ENCODE peak calls at places on chromosomes 13 and 19, in four cellular contexts. D is transverse colon, R is fibroblast of lung, Z is kidney. G is an unnamed sample.

GRCh38 chr19:2426661-2427322 is 594 bp downstream of the TIMM13 start:
- DNase-seq in D (peak; percentile 53), R (peak; percentile 20), Z (peak; percentile 87), G (peak; percentile 67)

GRCh38 chr13:19183676-19184075 is 2.1 kb upstream of the TUBA3C start:
- DNase-seq in D (no peak), R (no peak), Z (no peak), G (no peak)

GRCh38 chr13:106117035-106117434 is 418.4 kb downstream of the EFNB2 start:
- DNase-seq in D (no peak), R (peak; percentile 74), Z (no peak), G (no peak)

GRCh38 chr13:65217459-65217858 is 2012.7 kb downstream of the PCDH9 start:
- DNase-seq in D (no peak), R (no peak), Z (no peak), G (no peak)

GRCh38 chr19:17052439-17052838 is 22.8 kb downstream of the HAUS8 start:
- DNase-seq in D (peak; percentile 64), R (peak; percentile 44), Z (no peak), G (peak; percentile 48)

GRCh38 chr19:37977992-37978391 is 71.0 kb downstream of the SIPA1L3 start:
- DNase-seq in D (no peak), R (peak; percentile 98), Z (no peak), G (no peak)

GRCh38 chr13:104809483-104809882 is 1726.0 kb downstream of the EFNB2 start:
- DNase-seq in D (no peak), R (peak; percentile 45), Z (no peak), G (no peak)

GRCh38 chr19:6654347-6655310 is 15.3 kb downstream of the TNFSF14 start:
- DNase-seq in D (peak; percentile 42), R (no peak), Z (no peak), G (no peak)

GRCh38 chr19:16608290-16608704 is 19.7 kb downstream of the MED26 start:
- DNase-seq in D (peak; percentile 60), R (peak; percentile 78), Z (no peak), G (no peak)

GRCh38 chr13:20475927-20476691 is 49.5 kb downstream of the CRYL1 start:
- DNase-seq in D (peak; percentile 59), R (peak; percentile 35), Z (no peak), G (no peak)

GRCh38 chr13:21673592-21674270 is 2.9 kb downstream of the FGF9 start:
- DNase-seq in D (peak; percentile 60), R (peak; percentile 41), Z (peak; percentile 75), G (no peak)

GRCh38 chr13:26722321-26722720 is 38.3 kb downstream of the GPR12 start:
- DNase-seq in D (no peak), R (no peak), Z (no peak), G (no peak)

DNA sequence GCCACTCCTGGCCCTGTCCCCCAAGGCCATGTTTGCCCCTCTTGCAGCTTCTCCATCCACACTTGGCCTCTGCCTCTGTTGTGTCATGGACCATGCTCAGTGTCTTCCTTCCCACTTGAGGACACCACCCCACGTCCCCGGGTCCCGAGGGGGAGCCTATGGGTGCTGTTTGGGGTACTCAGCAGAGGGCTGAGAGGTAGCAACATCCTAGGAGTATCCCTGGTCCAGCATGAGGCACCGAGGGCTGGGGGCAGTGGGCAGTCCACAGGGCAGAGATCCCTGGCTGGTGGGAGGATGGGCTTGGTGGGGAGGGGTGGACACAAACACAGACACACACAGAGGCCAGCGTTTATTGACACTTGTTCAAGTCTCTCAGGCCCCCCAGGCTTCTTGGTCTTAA is 1.7 kb downstream of the COX7A1 start:
- DNase-seq in D (no peak), R (no peak), Z (no peak), G (no peak)
- H3K27ac ChIP-seq in D (peak overlapping the region; percentile 94), R (no peak overlapping the region), Z (peak overlapping the region; percentile 95), G (no peak overlapping the region)

DNA sequence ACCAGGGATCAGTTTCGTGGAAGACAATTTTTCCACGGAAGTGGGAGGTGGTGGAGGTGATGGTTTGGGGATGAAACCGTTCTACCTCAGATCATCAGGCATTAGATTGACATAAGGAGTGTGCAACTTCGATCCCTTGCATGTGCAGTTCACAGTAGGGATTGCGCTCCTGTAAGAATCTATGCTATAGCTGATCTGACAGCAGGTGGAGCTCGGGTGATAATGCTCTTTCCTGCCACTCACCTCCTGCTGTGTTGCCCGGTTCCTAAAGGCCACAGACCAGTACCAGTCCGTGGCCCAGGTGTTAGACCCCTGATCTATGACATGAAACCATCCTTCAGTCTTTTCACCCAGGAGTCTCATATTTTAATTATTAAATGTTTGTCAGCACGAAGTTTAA is 4.0 kb downstream of the ZNF302 start:
- DNase-seq in D (no peak), R (no peak), Z (no peak), G (no peak)
- H3K9me3 ChIP-seq in D (peaks cover 59% of the 10 kb centered on the region), R (no peaks in the 10 kb centered on the region), Z (peaks cover 55% of the 10 kb centered on the region), G (peaks cover 17% of the 10 kb centered on the region)

GRCh38 chr19:752652-753517 is 2.0 kb downstream of the MISP start:
- DNase-seq in D (peak; percentile 95), R (peak; percentile 84), Z (peak; percentile 94), G (no peak)
- H3K27ac ChIP-seq in D (peak overlapping the region; percentile 97), R (peak overlapping the region; percentile 92), Z (peak overlapping the region; percentile 59), G (peak overlapping the region; percentile 24)

DNA sequence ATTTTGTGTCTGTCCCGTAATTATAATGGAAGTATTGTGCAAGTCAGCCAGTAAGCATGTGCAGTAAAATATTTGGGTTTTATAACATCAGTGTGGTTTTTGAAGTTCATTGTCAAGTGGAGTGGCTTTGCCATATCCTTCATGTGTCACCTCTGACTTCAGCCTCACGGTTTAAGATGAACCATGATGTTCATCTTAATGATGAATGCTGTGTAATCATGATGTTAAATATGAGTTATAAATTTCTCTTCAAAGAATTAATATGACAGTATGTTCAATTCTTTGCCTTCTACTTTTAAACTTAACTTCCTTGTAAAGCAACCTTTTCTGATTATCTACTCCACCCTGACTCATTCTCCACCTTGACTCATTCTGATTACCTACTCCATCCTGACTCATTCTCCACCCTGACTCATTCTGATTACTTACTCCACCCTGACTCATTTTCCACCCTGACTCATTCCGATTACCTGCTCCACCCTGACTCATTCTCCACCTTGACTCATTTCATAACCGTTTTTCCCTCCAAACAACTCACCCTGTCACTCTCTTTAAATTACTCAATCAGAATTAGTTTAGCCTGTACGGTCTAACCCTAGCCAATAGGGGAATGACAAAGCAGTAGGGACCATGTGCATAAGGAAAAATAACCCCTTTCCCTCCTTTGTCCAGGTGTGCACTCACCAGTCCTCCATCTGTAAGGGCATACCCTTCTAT is 50.3 kb upstream of the ANKRD10 start:
- DNase-seq in D (no peak), R (peak; percentile 83), Z (no peak), G (no peak)
- H3K9me3 ChIP-seq in D (peaks cover 6% of the 10 kb centered on the region), R (no peaks in the 10 kb centered on the region), Z (peaks cover 19% of the 10 kb centered on the region), G (peaks cover 27% of the 10 kb centered on the region)

DNA sequence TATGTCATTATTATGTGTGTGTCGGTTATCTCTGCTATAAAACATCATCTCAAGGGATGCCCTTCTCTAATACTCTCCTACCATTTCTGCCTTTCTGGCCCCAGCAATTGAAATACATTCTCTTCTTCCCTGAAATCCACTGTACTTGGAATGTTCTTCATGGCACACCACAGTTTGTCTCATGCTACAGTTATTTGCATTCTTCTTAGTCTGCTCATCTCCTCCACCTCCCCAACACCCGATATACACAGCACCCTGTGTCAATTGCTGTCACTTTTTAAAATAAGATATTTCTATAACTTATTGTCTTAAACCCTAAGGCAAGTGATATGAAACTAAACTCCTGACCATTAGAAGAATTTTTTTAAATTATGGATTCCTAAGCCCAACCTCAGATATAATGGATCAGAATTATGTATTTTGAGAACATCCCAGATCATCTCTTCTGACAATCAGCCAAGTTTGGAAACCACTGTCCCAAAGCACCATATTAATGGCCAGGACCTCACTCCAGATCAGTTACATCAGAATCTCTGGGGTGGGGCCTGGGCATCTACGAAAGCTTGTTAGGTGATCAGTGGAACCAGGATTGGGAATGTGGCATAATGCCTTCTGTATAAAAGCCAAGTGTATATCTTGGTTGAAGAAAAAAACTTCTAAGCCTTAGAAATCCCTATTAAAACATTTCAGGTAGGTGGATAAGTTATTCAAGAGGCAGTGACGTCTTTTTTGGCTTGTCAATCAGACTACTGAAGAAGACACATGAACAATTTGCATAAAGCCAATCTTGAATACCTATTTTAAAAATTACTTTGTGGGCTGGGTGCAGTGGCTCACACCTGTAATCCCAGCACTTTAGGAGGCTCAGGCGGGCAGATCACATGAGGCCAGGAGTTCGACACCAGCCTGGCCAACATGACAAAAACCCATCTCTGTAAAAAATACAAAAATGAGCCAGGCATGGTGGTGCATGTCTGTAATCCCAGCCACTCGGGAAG is 30.0 kb upstream of the KBTBD7 start:
- DNase-seq in D (no peak), R (peak; percentile 87), Z (no peak), G (no peak)
- H3K27ac ChIP-seq in D (no peak overlapping the region), R (peak overlapping the region; percentile 2), Z (no peak overlapping the region), G (no peak overlapping the region)

GRCh38 chr19:48905664-48906063 is 5.6 kb downstream of the NUCB1 start:
- DNase-seq in D (no peak), R (no peak), Z (no peak), G (no peak)
- H3K9me3 ChIP-seq in D (no peaks in the 10 kb centered on the region), R (no peaks in the 10 kb centered on the region), Z (no peaks in the 10 kb centered on the region), G (no peaks in the 10 kb centered on the region)

DNA sequence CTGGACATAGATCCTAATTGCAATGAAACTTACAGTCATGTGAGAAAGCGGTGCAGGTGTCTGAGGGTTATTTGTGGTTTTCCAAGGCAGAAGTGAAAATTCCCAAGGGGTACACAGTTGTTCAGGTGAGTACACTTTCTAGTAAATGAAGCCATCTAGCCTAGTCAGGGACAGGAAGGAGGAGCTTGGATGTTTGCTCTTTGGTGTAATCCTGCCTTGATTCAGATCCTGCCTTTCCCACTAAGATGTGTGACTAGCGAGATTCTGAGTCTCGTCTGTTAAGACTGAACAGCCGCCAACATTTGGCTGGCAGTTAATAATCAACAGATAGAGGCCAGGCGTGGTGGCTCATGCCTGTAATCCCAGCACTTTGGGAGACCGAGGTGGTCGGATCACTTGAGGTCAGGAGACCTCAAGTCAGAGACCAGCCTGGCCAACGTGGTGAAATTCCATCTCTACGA is 2.5 kb downstream of the RPS9 start:
- DNase-seq in D (no peak), R (peak; percentile 9), Z (peak; percentile 43), G (no peak)
- H3K27ac ChIP-seq in D (no peak overlapping the region), R (peak overlapping the region; percentile 97), Z (no peak overlapping the region), G (no peak overlapping the region)

G was measured in WERI-Rb-1.